ENCODE peak calls at places on chromosomes 6 and 20, in six cellular contexts. One of them, this sample, is unnamed.

GRCh38 chr6:75199856-75200255 is 6.0 kb downstream of the COL12A1 start:
- DNase-seq in activated naive CD4-positive, alpha-beta T cell: no peak
- DNase-seq in fibroblast of mammary gland: peak; percentile 74
- DNase-seq in kidney tubule cell: no peak
- DNase-seq in stimulated activated CD8-positive, alpha-beta memory T cell treated with anti-CD3 and anti-CD28 coated beads, Interleukin-2, amount 100 ng/mL, for 48 hours: no peak
- DNase-seq in naive B cell: no peak
- DNase-seq in this sample: no peak

GRCh38 chr6:148445620-148446019 is 103.0 kb downstream of the SASH1 start:
- DNase-seq in naive B cell: no peak
- DNase-seq in activated naive CD4-positive, alpha-beta T cell: no peak
- DNase-seq in fibroblast of mammary gland: peak; percentile 42
- DNase-seq in stimulated activated CD8-positive, alpha-beta memory T cell treated with anti-CD3 and anti-CD28 coated beads, Interleukin-2, amount 100 ng/mL, for 48 hours: no peak
- DNase-seq in kidney tubule cell: peak; percentile 57
- DNase-seq in this sample: peak; percentile 43

GRCh38 chr6:155778336-155778735 is 322.7 kb upstream of the NOX3 start:
- DNase-seq in naive B cell: no peak
- DNase-seq in fibroblast of mammary gland: no peak
- DNase-seq in stimulated activated CD8-positive, alpha-beta memory T cell treated with anti-CD3 and anti-CD28 coated beads, Interleukin-2, amount 100 ng/mL, for 48 hours: no peak
- DNase-seq in kidney tubule cell: no peak
- DNase-seq in activated naive CD4-positive, alpha-beta T cell: no peak
- DNase-seq in this sample: no peak

GRCh38 chr6:52735071-52735470 is 28.2 kb downstream of the GSTA2 start:
- DNase-seq in kidney tubule cell: no peak
- DNase-seq in activated naive CD4-positive, alpha-beta T cell: no peak
- DNase-seq in fibroblast of mammary gland: no peak
- DNase-seq in stimulated activated CD8-positive, alpha-beta memory T cell treated with anti-CD3 and anti-CD28 coated beads, Interleukin-2, amount 100 ng/mL, for 48 hours: no peak
- DNase-seq in naive B cell: no peak
- DNase-seq in this sample: no peak

GRCh38 chr6:33962186-33962585 is 158.4 kb upstream of the MLN start:
- DNase-seq in activated naive CD4-positive, alpha-beta T cell: no peak
- DNase-seq in kidney tubule cell: no peak
- DNase-seq in stimulated activated CD8-positive, alpha-beta memory T cell treated with anti-CD3 and anti-CD28 coated beads, Interleukin-2, amount 100 ng/mL, for 48 hours: no peak
- DNase-seq in fibroblast of mammary gland: peak; percentile 19
- DNase-seq in naive B cell: no peak
- DNase-seq in this sample: peak; percentile 69

GRCh38 chr6:4055420-4056041 is 23.4 kb downstream of the FAM217A start:
- DNase-seq in fibroblast of mammary gland: peak; percentile 89
- DNase-seq in stimulated activated CD8-positive, alpha-beta memory T cell treated with anti-CD3 and anti-CD28 coated beads, Interleukin-2, amount 100 ng/mL, for 48 hours: no peak
- DNase-seq in naive B cell: no peak
- DNase-seq in activated naive CD4-positive, alpha-beta T cell: no peak
- DNase-seq in kidney tubule cell: peak; percentile 82
- DNase-seq in this sample: peak; percentile 74

GRCh38 chr20:41619360-41620115 is 1.4 kb upstream of the CHD6 start:
- DNase-seq in stimulated activated CD8-positive, alpha-beta memory T cell treated with anti-CD3 and anti-CD28 coated beads, Interleukin-2, amount 100 ng/mL, for 48 hours: no peak
- DNase-seq in kidney tubule cell: no peak
- DNase-seq in activated naive CD4-positive, alpha-beta T cell: no peak
- DNase-seq in fibroblast of mammary gland: peak; percentile 8
- DNase-seq in naive B cell: no peak
- DNase-seq in this sample: peak; percentile 36

GRCh38 chr6:167091149-167092107 is 31.5 kb upstream of the CCR6 start:
- DNase-seq in fibroblast of mammary gland: no peak
- DNase-seq in activated naive CD4-positive, alpha-beta T cell: no peak
- DNase-seq in kidney tubule cell: no peak
- DNase-seq in naive B cell: peak; percentile 77
- DNase-seq in stimulated activated CD8-positive, alpha-beta memory T cell treated with anti-CD3 and anti-CD28 coated beads, Interleukin-2, amount 100 ng/mL, for 48 hours: no peak
- DNase-seq in this sample: no peak

GRCh38 chr6:34514593-34515472 is 41.3 kb downstream of the SPDEF start:
- DNase-seq in activated naive CD4-positive, alpha-beta T cell: no peak
- DNase-seq in kidney tubule cell: no peak
- DNase-seq in stimulated activated CD8-positive, alpha-beta memory T cell treated with anti-CD3 and anti-CD28 coated beads, Interleukin-2, amount 100 ng/mL, for 48 hours: no peak
- DNase-seq in naive B cell: no peak
- DNase-seq in fibroblast of mammary gland: peak; percentile 48
- DNase-seq in this sample: peak; percentile 28

GRCh38 chr20:272718-273117 is 15.2 kb downstream of the DEFB132 start:
- DNase-seq in fibroblast of mammary gland: no peak
- DNase-seq in activated naive CD4-positive, alpha-beta T cell: no peak
- DNase-seq in naive B cell: no peak
- DNase-seq in stimulated activated CD8-positive, alpha-beta memory T cell treated with anti-CD3 and anti-CD28 coated beads, Interleukin-2, amount 100 ng/mL, for 48 hours: no peak
- DNase-seq in kidney tubule cell: no peak
- DNase-seq in this sample: no peak

GRCh38 chr6:121418346-121418745 is 17.1 kb upstream of the GJA1 start:
- DNase-seq in fibroblast of mammary gland: no peak
- DNase-seq in naive B cell: no peak
- DNase-seq in kidney tubule cell: no peak
- DNase-seq in stimulated activated CD8-positive, alpha-beta memory T cell treated with anti-CD3 and anti-CD28 coated beads, Interleukin-2, amount 100 ng/mL, for 48 hours: no peak
- DNase-seq in activated naive CD4-positive, alpha-beta T cell: no peak
- DNase-seq in this sample: no peak

GRCh38 chr6:131251593-131252204 is 116.4 kb downstream of the AKAP7 start:
- DNase-seq in kidney tubule cell: no peak
- DNase-seq in stimulated activated CD8-positive, alpha-beta memory T cell treated with anti-CD3 and anti-CD28 coated beads, Interleukin-2, amount 100 ng/mL, for 48 hours: no peak
- DNase-seq in naive B cell: no peak
- DNase-seq in fibroblast of mammary gland: no peak
- DNase-seq in activated naive CD4-positive, alpha-beta T cell: no peak
- DNase-seq in this sample: peak; percentile 5

GRCh38 chr20:11101243-11101642 is 427.4 kb upstream of the JAG1 start:
- DNase-seq in activated naive CD4-positive, alpha-beta T cell: no peak
- DNase-seq in naive B cell: no peak
- DNase-seq in kidney tubule cell: peak; percentile 55
- DNase-seq in stimulated activated CD8-positive, alpha-beta memory T cell treated with anti-CD3 and anti-CD28 coated beads, Interleukin-2, amount 100 ng/mL, for 48 hours: no peak
- DNase-seq in fibroblast of mammary gland: peak; percentile 35
- DNase-seq in this sample: no peak

GRCh38 chr6:76250666-76251065 is 178.2 kb upstream of the IMPG1 start:
- DNase-seq in fibroblast of mammary gland: no peak
- DNase-seq in kidney tubule cell: no peak
- DNase-seq in activated naive CD4-positive, alpha-beta T cell: no peak
- DNase-seq in stimulated activated CD8-positive, alpha-beta memory T cell treated with anti-CD3 and anti-CD28 coated beads, Interleukin-2, amount 100 ng/mL, for 48 hours: no peak
- DNase-seq in naive B cell: no peak
- DNase-seq in this sample: no peak

GRCh38 chr6:108071736-108072276 is 2.7 kb downstream of the OSTM1 start:
- DNase-seq in stimulated activated CD8-positive, alpha-beta memory T cell treated with anti-CD3 and anti-CD28 coated beads, Interleukin-2, amount 100 ng/mL, for 48 hours: no peak
- DNase-seq in kidney tubule cell: no peak
- DNase-seq in activated naive CD4-positive, alpha-beta T cell: no peak
- DNase-seq in fibroblast of mammary gland: no peak
- DNase-seq in naive B cell: no peak
- DNase-seq in this sample: no peak

GRCh38 chr6:57432162-57432561 is 114.7 kb downstream of the PRIM2 start:
- DNase-seq in fibroblast of mammary gland: peak; percentile 62
- DNase-seq in activated naive CD4-positive, alpha-beta T cell: no peak
- DNase-seq in stimulated activated CD8-positive, alpha-beta memory T cell treated with anti-CD3 and anti-CD28 coated beads, Interleukin-2, amount 100 ng/mL, for 48 hours: no peak
- DNase-seq in naive B cell: no peak
- DNase-seq in kidney tubule cell: no peak
- DNase-seq in this sample: peak; percentile 90

GRCh38 chr20:63563186-63563935 is 9.4 kb downstream of the FNDC11 start:
- DNase-seq in activated naive CD4-positive, alpha-beta T cell: no peak
- DNase-seq in fibroblast of mammary gland: no peak
- DNase-seq in naive B cell: no peak
- DNase-seq in kidney tubule cell: no peak
- DNase-seq in stimulated activated CD8-positive, alpha-beta memory T cell treated with anti-CD3 and anti-CD28 coated beads, Interleukin-2, amount 100 ng/mL, for 48 hours: no peak
- DNase-seq in this sample: no peak

GRCh38 chr20:60095456-60095855 is 137.2 kb downstream of the CDH26 start:
- DNase-seq in stimulated activated CD8-positive, alpha-beta memory T cell treated with anti-CD3 and anti-CD28 coated beads, Interleukin-2, amount 100 ng/mL, for 48 hours: no peak
- DNase-seq in fibroblast of mammary gland: peak; percentile 59
- DNase-seq in activated naive CD4-positive, alpha-beta T cell: no peak
- DNase-seq in kidney tubule cell: no peak
- DNase-seq in naive B cell: no peak
- DNase-seq in this sample: peak; percentile 26

GRCh38 chr20:46751856-46752255 is 42.4 kb downstream of the SLC2A10 start:
- DNase-seq in activated naive CD4-positive, alpha-beta T cell: no peak
- DNase-seq in fibroblast of mammary gland: peak; percentile 86
- DNase-seq in stimulated activated CD8-positive, alpha-beta memory T cell treated with anti-CD3 and anti-CD28 coated beads, Interleukin-2, amount 100 ng/mL, for 48 hours: no peak
- DNase-seq in kidney tubule cell: no peak
- DNase-seq in naive B cell: no peak
- DNase-seq in this sample: peak; percentile 80

GRCh38 chr6:149318581-149319286 is 1.2 kb downstream of the TAB2 start:
- DNase-seq in fibroblast of mammary gland: no peak
- DNase-seq in stimulated activated CD8-positive, alpha-beta memory T cell treated with anti-CD3 and anti-CD28 coated beads, Interleukin-2, amount 100 ng/mL, for 48 hours: no peak
- DNase-seq in kidney tubule cell: peak; percentile 27
- DNase-seq in activated naive CD4-positive, alpha-beta T cell: no peak
- DNase-seq in naive B cell: peak; percentile 23
- DNase-seq in this sample: peak; percentile 29

GRCh38 chr6:26196846-26197683 is 109.8 kb downstream of the HFE start:
- DNase-seq in activated naive CD4-positive, alpha-beta T cell: peak; percentile 48
- DNase-seq in fibroblast of mammary gland: peak; percentile 89
- DNase-seq in naive B cell: peak; percentile 89
- DNase-seq in kidney tubule cell: peak; percentile 88
- DNase-seq in stimulated activated CD8-positive, alpha-beta memory T cell treated with anti-CD3 and anti-CD28 coated beads, Interleukin-2, amount 100 ng/mL, for 48 hours: no peak
- DNase-seq in this sample: peak; percentile 91

GRCh38 chr6:39375405-39375804 is 52.9 kb upstream of the KCNK16 start:
- DNase-seq in activated naive CD4-positive, alpha-beta T cell: no peak
- DNase-seq in fibroblast of mammary gland: no peak
- DNase-seq in kidney tubule cell: no peak
- DNase-seq in naive B cell: no peak
- DNase-seq in stimulated activated CD8-positive, alpha-beta memory T cell treated with anti-CD3 and anti-CD28 coated beads, Interleukin-2, amount 100 ng/mL, for 48 hours: no peak
- DNase-seq in this sample: no peak

GRCh38 chr6:45054610-45055009 is 273.5 kb upstream of the RUNX2 start:
- DNase-seq in fibroblast of mammary gland: no peak
- DNase-seq in naive B cell: no peak
- DNase-seq in kidney tubule cell: no peak
- DNase-seq in activated naive CD4-positive, alpha-beta T cell: no peak
- DNase-seq in stimulated activated CD8-positive, alpha-beta memory T cell treated with anti-CD3 and anti-CD28 coated beads, Interleukin-2, amount 100 ng/mL, for 48 hours: no peak
- DNase-seq in this sample: no peak

GRCh38 chr20:46312075-46312944 is 4.0 kb upstream of the CDH22 start:
- DNase-seq in kidney tubule cell: no peak
- DNase-seq in activated naive CD4-positive, alpha-beta T cell: no peak
- DNase-seq in naive B cell: no peak
- DNase-seq in fibroblast of mammary gland: no peak
- DNase-seq in stimulated activated CD8-positive, alpha-beta memory T cell treated with anti-CD3 and anti-CD28 coated beads, Interleukin-2, amount 100 ng/mL, for 48 hours: no peak
- DNase-seq in this sample: no peak

GRCh38 chr6:22072939-22073338 is 223.9 kb downstream of the PRL start:
- DNase-seq in stimulated activated CD8-positive, alpha-beta memory T cell treated with anti-CD3 and anti-CD28 coated beads, Interleukin-2, amount 100 ng/mL, for 48 hours: no peak
- DNase-seq in fibroblast of mammary gland: no peak
- DNase-seq in kidney tubule cell: no peak
- DNase-seq in naive B cell: no peak
- DNase-seq in activated naive CD4-positive, alpha-beta T cell: no peak
- DNase-seq in this sample: peak; percentile 63

GRCh38 chr6:28496099-28496779 is 19.4 kb downstream of the GPX6 start:
- DNase-seq in fibroblast of mammary gland: peak; percentile 23
- DNase-seq in kidney tubule cell: peak; percentile 21
- DNase-seq in activated naive CD4-positive, alpha-beta T cell: no peak
- DNase-seq in naive B cell: no peak
- DNase-seq in stimulated activated CD8-positive, alpha-beta memory T cell treated with anti-CD3 and anti-CD28 coated beads, Interleukin-2, amount 100 ng/mL, for 48 hours: no peak
- DNase-seq in this sample: no peak

GRCh38 chr6:47238456-47238995 is 71.2 kb downstream of the TNFRSF21 start:
- DNase-seq in fibroblast of mammary gland: no peak
- DNase-seq in kidney tubule cell: no peak
- DNase-seq in activated naive CD4-positive, alpha-beta T cell: no peak
- DNase-seq in stimulated activated CD8-positive, alpha-beta memory T cell treated with anti-CD3 and anti-CD28 coated beads, Interleukin-2, amount 100 ng/mL, for 48 hours: no peak
- DNase-seq in naive B cell: no peak
- DNase-seq in this sample: no peak